ENCODE peak calls at places on chromosomes 2 and 18, in six cellular contexts. R is PC-3, O is transverse colon, A is GM23338, I is SJCRH30, D is Peyer's patch. G is an unnamed sample. For H3K36me3 and H3K4me1, the result is how much of the 10 kb centered on the place peaks cover.

GRCh38 chr18:73749304-73749703 is 398.3 kb downstream of the FBXO15 start:
- DNase-seq in O (no peak), D (no peak), A (no peak), I (no peak), R (no peak), G (no peak)

GRCh38 chr2:237980751-237981150 is 13.9 kb downstream of the UBE2F start:
- DNase-seq in I (no peak), R (no peak), A (no peak), O (no peak), D (peak), G (no peak)

GRCh38 chr18:7626175-7626921 is 59.2 kb downstream of the PTPRM start:
- DNase-seq in O (no peak), I (no peak), A (no peak), R (no peak), D (no peak), G (no peak)

GRCh38 chr2:2879776-2880175 is 497.8 kb downstream of the EIPR1 start:
- DNase-seq in R (no peak), D (peak), I (no peak), O (no peak), A (no peak), G (peak)

GRCh38 chr2:61762292-61762691 is 91.6 kb downstream of the FAM161A start:
- DNase-seq in D (no peak), A (no peak), R (peak), I (no peak), O (no peak), G (peak)

GRCh38 chr2:51633073-51633472 is 601.1 kb upstream of the NRXN1 start:
- DNase-seq in D (no peak), A (peak), R (no peak), I (no peak), O (no peak), G (no peak)

GRCh38 chr2:136118819-136119716 is 1.1 kb upstream of the CXCR4 start:
- DNase-seq in O (peak), D (peak), R (no peak), I (peak), A (peak), G (no peak)

GRCh38 chr2:44579837-44580230 is 218.1 kb downstream of the CAMKMT start:
- DNase-seq in R (no peak), D (no peak), O (no peak), I (no peak), A (no peak), G (no peak)

GRCh38 chr2:130790808-130791616 is 35.7 kb downstream of the AMER3 start:
- DNase-seq in D (no peak), A (no peak), I (no peak), O (no peak), R (no peak), G (no peak)

GRCh38 chr18:50569930-50570329 is 10.0 kb downstream of the MAPK4 start:
- DNase-seq in R (no peak), O (no peak), I (no peak), D (no peak), A (peak), G (no peak)

GRCh38 chr2:107777962-107778361 is 48.7 kb upstream of the RGPD4 start:
- DNase-seq in A (no peak), D (no peak), I (no peak), R (no peak), O (no peak), G (no peak)

GRCh38 chr2:222907790-222908431 is 47.1 kb downstream of the ACSL3 start:
- DNase-seq in O (no peak), A (peak), D (no peak), I (no peak), R (no peak), G (no peak)

GRCh38 chr2:144941743-144942488 is 422.0 kb upstream of the ZEB2 start:
- DNase-seq in A (no peak), O (no peak), R (no peak), D (no peak), I (no peak), G (no peak)
- H3K27ac ChIP-seq in A (no peak), O (no peak), R (peak), D (no peak), I (no peak), G (no peak)

GRCh38 chr2:239274391-239275001 is 126.3 kb downstream of the HDAC4 start:
- DNase-seq in R (peak), A (no peak), D (no peak), O (peak), I (no peak), G (no peak)
- H3K36me3 ChIP-seq in R (under half), A (under half), D (under half), O (under half), I (under half), G (under half)

GRCh38 chr18:55416791-55417190 is 171.2 kb downstream of the TCF4 start:
- DNase-seq in A (no peak), R (no peak), O (no peak), D (no peak), I (no peak), G (no peak)
- H3K4me1 ChIP-seq in A (half or more), R (under half), O (under half), D (under half), I (under half), G (half or more)

GRCh38 chr2:178477443-178478099 is 829 bp downstream of the FKBP7 start:
- DNase-seq in D (no peak), I (peak), A (no peak), O (no peak), R (no peak), G (peak)
- H3K27ac ChIP-seq in D (peak), I (peak), A (no peak), O (peak), R (no peak), G (peak)

GRCh38 chr2:181924336-181924735 is 32.8 kb downstream of the ITPRID2 start:
- DNase-seq in O (no peak), I (no peak), A (no peak), R (no peak), D (no peak), G (no peak)
- H3K36me3 ChIP-seq in O (under half), I (half or more), A (under half), R (half or more), D (half or more), G (half or more)

GRCh38 chr2:128374001-128374710 is 55.5 kb upstream of the HS6ST1 start:
- DNase-seq in R (no peak), D (no peak), A (no peak), O (peak), I (peak), G (no peak)
- H3K4me1 ChIP-seq in R (under half), D (under half), A (under half), O (under half), I (under half), G (under half)

DNA sequence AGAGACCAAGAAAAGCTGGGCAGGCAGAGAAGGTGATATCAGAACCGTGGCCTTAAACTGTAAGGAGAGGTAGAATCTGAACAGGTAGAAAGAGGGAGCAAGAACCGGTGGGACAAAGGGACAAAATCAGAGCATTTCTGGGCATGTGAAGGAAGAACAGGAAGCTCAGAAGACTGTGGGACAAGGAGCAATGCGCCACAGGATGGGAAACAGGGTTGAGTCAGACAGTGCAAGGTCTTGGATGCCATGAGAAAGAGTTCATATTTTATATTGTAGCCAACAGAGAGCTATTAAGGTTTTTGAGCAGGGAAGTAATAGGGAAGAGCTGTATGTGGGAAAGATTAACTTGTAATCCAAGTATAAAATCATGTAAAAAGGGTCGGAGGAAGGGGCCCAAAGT is 106.4 kb upstream of the UGP2 start:
- DNase-seq in A (no peak), D (no peak), R (peak), I (no peak), O (no peak), G (no peak)
- H3K27ac ChIP-seq in A (no peak), D (no peak), R (peak), I (no peak), O (no peak), G (no peak)

GRCh38 chr18:8812631-8813030 is 107.3 kb downstream of the MTCL1 start:
- DNase-seq in D (no peak), R (peak), O (no peak), A (no peak), I (no peak), G (no peak)

GRCh38 chr18:8809514-8809913 is 104.2 kb downstream of the MTCL1 start:
- DNase-seq in A (no peak), I (no peak), O (no peak), R (no peak), D (no peak), G (no peak)

GRCh38 chr18:8810157-8810556 is 104.8 kb downstream of the MTCL1 start:
- DNase-seq in D (no peak), O (no peak), R (no peak), I (no peak), A (no peak), G (no peak)

GRCh38 chr18:8813621-8814020 is 108.3 kb downstream of the MTCL1 start:
- DNase-seq in D (no peak), R (no peak), I (no peak), O (no peak), A (no peak), G (no peak)

DNA sequence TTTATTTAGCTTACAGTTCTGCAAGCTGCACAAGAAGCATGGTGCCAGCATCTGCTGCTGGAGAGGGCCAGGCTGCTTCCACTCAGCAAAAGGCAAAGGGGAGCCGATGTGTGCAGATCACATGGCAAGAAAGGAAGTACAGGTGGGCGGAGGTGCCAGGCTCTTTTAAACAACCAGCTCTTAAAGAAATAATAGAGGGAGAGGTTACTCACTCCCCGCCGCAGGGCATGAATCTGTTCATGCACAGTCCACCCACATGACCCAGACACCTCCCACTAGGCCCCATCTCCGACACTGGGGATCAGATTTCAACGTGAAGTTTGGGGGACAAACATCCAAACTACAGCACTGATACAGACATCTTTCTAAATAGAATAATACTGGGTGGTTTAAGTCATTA is 105.8 kb downstream of the MTCL1 start:
- DNase-seq in I (no peak), R (no peak), A (no peak), D (no peak), O (no peak), G (no peak)
- H3K36me3 ChIP-seq in I (under half), R (under half), A (under half), D (under half), O (under half), G (under half)

G was measured in Karpas-422.